ENCODE peak calls at places on chromosomes 6 and 20, in four cellular contexts. B is CD8-positive, alpha-beta memory T cell; N is MM.1S; D is tibial artery. R is an unnamed sample. For H3K4me1, the result is how much of the 10 kb centered on the place peaks cover.

GRCh38 chr6:11343963-11344714 is 111.7 kb upstream of the NEDD9 start:
- DNase-seq in N (no peak), B (no peak), D (no peak), R (no peak)

GRCh38 chr6:170094686-170095272 is 196.1 kb downstream of the DLL1 start:
- DNase-seq in N (no peak), B (no peak), D (peak), R (no peak)

GRCh38 chr6:153956807-153957206 is 82.2 kb upstream of the OPRM1 start:
- DNase-seq in N (no peak), B (no peak), D (no peak), R (no peak)

GRCh38 chr6:1103945-1104623 is 207.8 kb upstream of the FOXQ1 start:
- DNase-seq in D (no peak), N (no peak), B (no peak), R (no peak)

GRCh38 chr20:1467082-1467354 is 369 bp upstream of the NSFL1C start:
- DNase-seq in B (no peak), N (no peak), D (no peak), R (no peak)

GRCh38 chr6:355809-356208 is 35.7 kb upstream of the IRF4 start:
- DNase-seq in N (no peak), D (no peak), B (no peak), R (no peak)

GRCh38 chr6:11110921-11111768 is at the start of gene ERVFRD-1:
- DNase-seq in N (no peak), D (no peak), B (no peak), R (no peak)

GRCh38 chr6:33417127-33417902 is 592 bp downstream of the CUTA start:
- DNase-seq in N (no peak), B (no peak), D (no peak), R (no peak)

GRCh38 chr6:98335594-98335993 is 498.8 kb upstream of the POU3F2 start:
- DNase-seq in B (no peak), N (no peak), D (no peak), R (no peak)

GRCh38 chr6:26553264-26553738 is 15.1 kb downstream of the HMGN4 start:
- DNase-seq in N (peak), D (peak), B (peak), R (peak)

GRCh38 chr6:92810913-92811312 is 608.4 kb downstream of the EPHA7 start:
- DNase-seq in B (no peak), N (peak), D (no peak), R (no peak)

GRCh38 chr20:44888226-44889103 is 3.0 kb downstream of the YWHAB start:
- DNase-seq in N (no peak), D (no peak), B (no peak), R (peak)

GRCh38 chr20:1628621-1629020 is 8.8 kb upstream of the SIRPB1 start:
- DNase-seq in B (no peak), N (no peak), D (no peak), R (no peak)

DNA sequence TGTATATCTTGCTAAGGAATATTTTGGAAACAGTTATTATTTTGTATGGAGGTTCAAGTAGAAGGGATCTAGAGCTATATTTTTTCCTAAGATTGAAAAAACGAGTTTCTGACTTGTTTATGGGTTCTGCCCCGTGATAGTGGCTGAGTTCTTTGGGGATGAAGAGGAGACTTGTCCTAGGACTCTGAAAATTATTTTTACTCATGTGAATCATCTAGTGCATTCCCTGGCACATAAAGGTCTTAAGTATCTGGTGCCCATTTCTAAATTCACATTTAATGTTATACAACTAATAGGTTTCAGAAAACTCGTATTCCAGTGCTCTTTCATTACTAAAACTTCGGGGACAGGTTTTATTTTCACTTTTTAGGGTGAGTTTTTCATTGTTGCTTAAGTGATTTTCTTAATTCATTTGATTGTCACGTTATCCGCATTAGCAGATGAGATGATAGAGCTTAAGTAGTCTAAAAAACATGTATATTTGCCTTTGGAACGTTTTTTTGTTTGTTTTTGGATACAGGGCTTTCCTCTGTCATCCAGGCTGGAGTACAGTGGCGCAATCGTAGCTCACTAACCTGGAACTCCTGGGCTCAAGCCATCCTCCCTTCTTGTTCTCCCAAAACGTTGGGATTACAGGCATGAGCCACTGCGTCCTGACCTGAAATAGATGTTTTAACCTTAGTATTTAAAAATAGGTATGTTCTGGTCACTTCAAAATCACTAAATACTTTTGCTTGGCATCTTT is 2.1 kb downstream of the NFYA start:
- DNase-seq in D (no peak), B (no peak), N (no peak), R (no peak)
- H3K4me1 ChIP-seq in D (under half), B (under half), N (under half), R (half or more)

GRCh38 chr20:57695940-57696339 is 13.9 kb downstream of the PMEPA1 start:
- DNase-seq in B (no peak), N (no peak), D (no peak), R (no peak)

GRCh38 chr20:57695012-57695411 is 14.8 kb downstream of the PMEPA1 start:
- DNase-seq in B (no peak), N (no peak), D (no peak), R (no peak)

GRCh38 chr20:57693002-57693582 is 16.7 kb downstream of the PMEPA1 start:
- DNase-seq in B (no peak), D (no peak), N (no peak), R (no peak)

GRCh38 chr20:57693670-57694329 is 16.0 kb downstream of the PMEPA1 start:
- DNase-seq in B (no peak), N (no peak), D (no peak), R (no peak)

DNA sequence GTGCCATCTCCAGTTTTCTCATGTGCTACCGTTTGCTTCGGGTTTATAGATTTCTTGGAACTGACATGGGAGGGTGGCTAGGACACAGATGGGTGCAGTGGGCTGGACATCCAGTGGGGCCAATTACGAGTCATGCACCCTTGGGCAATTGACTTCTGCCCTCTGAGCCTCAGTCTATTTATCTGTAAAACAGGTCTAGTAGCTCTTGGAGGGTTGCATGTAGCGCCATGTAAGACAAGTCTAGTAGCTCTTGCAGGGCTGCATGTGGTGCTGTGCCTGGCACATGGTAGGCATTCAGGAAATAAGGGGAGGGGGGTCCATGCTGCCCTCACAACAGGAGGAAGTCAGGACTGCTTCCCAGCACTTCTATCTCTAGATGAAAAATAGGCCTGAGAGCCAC is 15.3 kb downstream of the PMEPA1 start:
- DNase-seq in N (no peak), D (no peak), B (no peak), R (no peak)
- H3K4me1 ChIP-seq in N (under half), D (half or more), B (under half), R (under half)

GRCh38 chr6:137878810-137879285 is 11.8 kb downstream of the TNFAIP3 start:
- DNase-seq in B (no peak), D (no peak), N (no peak), R (peak)
- H3K4me1 ChIP-seq in B (under half), D (under half), N (half or more), R (half or more)

GRCh38 chr6:21753571-21754108 is 160.1 kb downstream of the SOX4 start:
- DNase-seq in N (no peak), D (no peak), B (no peak), R (no peak)

GRCh38 chr6:21749754-21750153 is 156.2 kb downstream of the SOX4 start:
- DNase-seq in D (no peak), N (no peak), B (no peak), R (no peak)

GRCh38 chr6:21750479-21751018 is 157.0 kb downstream of the SOX4 start:
- DNase-seq in B (no peak), N (no peak), D (no peak), R (no peak)

GRCh38 chr6:21752054-21752811 is 158.7 kb downstream of the SOX4 start:
- DNase-seq in N (no peak), B (no peak), D (no peak), R (no peak)

DNA sequence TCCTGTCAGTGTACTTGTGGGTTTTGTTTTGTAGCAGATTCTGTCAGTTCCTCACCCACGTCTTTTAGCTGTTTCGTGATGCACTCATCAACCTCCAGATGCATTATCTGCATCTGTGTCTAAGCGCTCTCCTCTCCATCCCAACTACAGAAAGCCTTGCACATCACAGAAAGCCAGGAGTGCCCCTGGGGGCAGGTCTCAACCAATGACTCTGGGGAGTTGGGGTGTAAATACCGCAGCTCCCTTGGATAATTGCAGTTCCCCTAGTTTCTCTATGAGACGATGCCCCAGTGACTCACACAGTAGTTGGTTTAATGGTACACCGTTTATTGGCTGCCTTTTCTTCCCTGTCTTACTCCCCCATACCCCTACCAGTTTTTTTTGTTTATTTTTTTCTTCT is 158.1 kb downstream of the SOX4 start:
- DNase-seq in B (no peak), D (no peak), N (no peak), R (no peak)
- H3K4me1 ChIP-seq in B (under half), D (under half), N (under half), R (under half)

R was measured in CD4-positive, alpha-beta memory T cell.